ENCODE peak calls at places on chromosomes 11 and 22, in eight cellular contexts. A is A549, C is NCI-H1436, H is neural crest cell, V is activated gamma-delta T cell treated with Interleukin-2 at 50 U/mL for 16 hours, I is GM12891, F is caudate nucleus, N is ACHN. Y is an unnamed sample.

GRCh38 chr11:105490333-105490732 is 119.5 kb upstream of the GRIA4 start:
- DNase-seq in A (no peak), C (no peak), H (no peak), V (no peak), I (no peak), F (no peak), N (no peak), Y (no peak)

GRCh38 chr22:36330655-36331305 is 57.0 kb downstream of the MYH9 start:
- DNase-seq in A (no peak), C (no peak), H (no peak), V (no peak), I (no peak), F (no peak), N (no peak), Y (no peak)

GRCh38 chr11:97908354-97908753 is 1112.4 kb upstream of the CNTN5 start:
- DNase-seq in A (no peak), C (no peak), H (no peak), V (no peak), I (no peak), F (no peak), N (no peak), Y (no peak)

GRCh38 chr22:46116491-46116958 is 33.8 kb upstream of the PPARA start:
- DNase-seq in A (peak), C (peak), H (peak), V (peak), I (peak), F (peak), N (peak), Y (peak)

GRCh38 chr22:46584081-46584903 is 35.9 kb upstream of the GRAMD4 start:
- DNase-seq in A (no peak), C (no peak), H (no peak), V (no peak), I (no peak), F (no peak), N (peak), Y (no peak)

GRCh38 chr11:103699656-103700055 is 336.8 kb upstream of the DDI1 start:
- DNase-seq in A (no peak), C (no peak), H (no peak), V (no peak), I (no peak), F (no peak), N (no peak), Y (no peak)

GRCh38 chr11:69230856-69231425 is 63.0 kb upstream of the MYEOV start:
- DNase-seq in A (no peak), C (no peak), H (no peak), V (no peak), I (no peak), F (no peak), N (no peak), Y (no peak)

GRCh38 chr11:131179867-131180266 is 190.5 kb upstream of the NTM start:
- DNase-seq in A (no peak), C (no peak), H (no peak), V (no peak), I (no peak), F (no peak), N (no peak), Y (no peak)

GRCh38 chr11:125313271-125314222 is 149.0 kb downstream of the PKNOX2 start:
- DNase-seq in A (no peak), C (no peak), H (no peak), V (no peak), I (no peak), F (no peak), N (no peak), Y (no peak)

GRCh38 chr11:16511109-16511806 is 154.9 kb upstream of the SOX6 start:
- DNase-seq in A (no peak), C (no peak), H (no peak), V (no peak), I (no peak), F (no peak), N (peak), Y (no peak)

GRCh38 chr22:48475661-48476345 is 1351.9 kb downstream of the BRD1 start:
- DNase-seq in A (no peak), C (no peak), H (no peak), V (no peak), I (no peak), F (no peak), N (no peak), Y (no peak)

GRCh38 chr11:129846508-129847335 is 31.1 kb downstream of the TMEM45B start:
- DNase-seq in A (peak), C (no peak), H (no peak), V (no peak), I (no peak), F (no peak), N (no peak), Y (no peak)

GRCh38 chr11:2084721-2085120 is 54.5 kb downstream of the IGF2 start:
- DNase-seq in A (no peak), C (no peak), H (no peak), V (no peak), I (no peak), F (no peak), N (no peak), Y (no peak)

GRCh38 chr11:123233280-123233977 is 38.4 kb upstream of the CLMP start:
- DNase-seq in A (no peak), C (no peak), H (no peak), V (peak), I (peak), F (no peak), N (peak), Y (peak)

GRCh38 chr22:32932176-32932575 is 126.0 kb downstream of the SYN3 start:
- DNase-seq in A (no peak), C (no peak), H (no peak), V (no peak), I (no peak), F (no peak), N (no peak), Y (no peak)

GRCh38 chr22:16989915-16990314 is 18.1 kb downstream of the GAB4 start:
- DNase-seq in A (no peak), C (no peak), H (no peak), V (no peak), I (no peak), F (no peak), N (no peak), Y (no peak)

GRCh38 chr22:30196141-30196866 is 50.3 kb downstream of the LIF start:
- DNase-seq in A (peak), C (peak), H (peak), V (no peak), I (no peak), F (no peak), N (peak), Y (no peak)

GRCh38 chr11:94771390-94771789 is 3.2 kb downstream of the AMOTL1 start:
- DNase-seq in A (no peak), C (no peak), H (no peak), V (no peak), I (no peak), F (no peak), N (no peak), Y (no peak)

GRCh38 chr11:117932426-117932825 is 3.2 kb upstream of the TMPRSS13 start:
- DNase-seq in A (no peak), C (no peak), H (no peak), V (no peak), I (no peak), F (no peak), N (no peak), Y (no peak)

GRCh38 chr22:32177221-32177765 is 18.2 kb upstream of the C22orf42 start:
- DNase-seq in A (no peak), C (no peak), H (no peak), V (no peak), I (no peak), F (no peak), N (no peak), Y (no peak)

GRCh38 chr11:18778468-18778867 is 13.1 kb downstream of the PTPN5 start:
- DNase-seq in A (no peak), C (no peak), H (no peak), V (no peak), I (no peak), F (no peak), N (no peak), Y (no peak)

GRCh38 chr11:12693485-12694181 is 19.4 kb downstream of the TEAD1 start:
- DNase-seq in A (peak), C (no peak), H (no peak), V (no peak), I (no peak), F (no peak), N (peak), Y (no peak)

GRCh38 chr11:128465946-128466688 is 121.2 kb downstream of the ETS1 start:
- DNase-seq in A (no peak), C (no peak), H (no peak), V (no peak), I (no peak), F (no peak), N (no peak), Y (no peak)

GRCh38 chr11:64100345-64100744 is 64.6 kb downstream of the FLRT1 start:
- DNase-seq in A (no peak), C (peak), H (no peak), V (no peak), I (peak), F (peak), N (no peak), Y (no peak)

GRCh38 chr22:17097701-17098100 is 12.9 kb downstream of the IL17RA start:
- DNase-seq in A (no peak), C (no peak), H (no peak), V (no peak), I (no peak), F (no peak), N (no peak), Y (no peak)

GRCh38 chr22:38246692-38247091 is 26.1 kb downstream of the TMEM184B start:
- DNase-seq in A (no peak), C (no peak), H (no peak), V (no peak), I (no peak), F (peak), N (no peak), Y (no peak)

GRCh38 chr11:86069408-86070086 is 663 bp upstream of the PICALM start:
- DNase-seq in A (peak), C (no peak), H (no peak), V (no peak), I (no peak), F (peak), N (peak), Y (peak)

GRCh38 chr11:1084561-1085439 is 10.1 kb downstream of the MUC2 start:
- DNase-seq in A (no peak), C (no peak), H (no peak), V (no peak), I (no peak), F (no peak), N (no peak), Y (no peak)

Y was measured in SK-N-DZ.